ENCODE peak calls at places on chromosomes 4 and X, in ten cellular contexts. N is NCI-H2081; P is erythroblast; T is astrocyte; S is activated CD8-positive, alpha-beta memory T cell treated with anti-CD3 and anti-CD28 coated beads for 48 hours; E is AG09309; U is cardiac muscle cell; B is CD8-positive, alpha-beta memory T cell; K is stimulated activated CD8-positive, alpha-beta memory T cell treated with anti-CD3 and anti-CD28 coated beads, Interleukin-7, amount 100 ng/mL, for 1 hour; W is stomach. Z is an unnamed sample.

GRCh38 chrX:111467896-111468295 is 43.5 kb upstream of the SERTM2 start:
- DNase-seq in N (no peak), P (no peak), T (no peak), S (no peak), E (no peak), U (peak; percentile 52), B (no peak), K (no peak), W (no peak), Z (no peak)

GRCh38 chr4:133151301-133151680 is 2.2 kb downstream of the PCDH10 start:
- DNase-seq in N (no peak), P (no peak), T (peak; percentile 30), S (no peak), E (no peak), U (peak; percentile 39), B (no peak), K (no peak), W (no peak), Z (peak; percentile 67)

GRCh38 chr4:86853209-86853608 is 4.0 kb upstream of the SLC10A6 start:
- DNase-seq in N (no peak), P (no peak), T (no peak), S (no peak), E (no peak), U (no peak), B (no peak), K (no peak), W (no peak), Z (no peak)

GRCh38 chr4:87375719-87376291 is 15.2 kb downstream of the HSD17B11 start:
- DNase-seq in N (no peak), P (peak; percentile 69), T (peak; percentile 71), S (no peak), E (peak; percentile 77), U (peak; percentile 49), B (no peak), K (no peak), W (peak; percentile 55), Z (peak; percentile 28)

GRCh38 chr4:5638976-5639375 is 69.4 kb downstream of the EVC2 start:
- DNase-seq in N (no peak), P (no peak), T (peak; percentile 81), S (no peak), E (no peak), U (no peak), B (no peak), K (no peak), W (no peak), Z (no peak)

GRCh38 chr4:109945056-109945455 is 32.4 kb downstream of the EGF start:
- DNase-seq in N (no peak), P (no peak), T (no peak), S (no peak), E (no peak), U (no peak), B (no peak), K (no peak), W (no peak), Z (no peak)

GRCh38 chr4:184476660-184477059 is 2.3 kb upstream of the IRF2 start:
- DNase-seq in N (no peak), P (no peak), T (no peak), S (no peak), E (no peak), U (no peak), B (peak; percentile 19), K (no peak), W (no peak), Z (no peak)

GRCh38 chrX:107117993-107118321 is 665 bp downstream of the RBM41 start:
- DNase-seq in N (no peak), P (peak; percentile 46), T (no peak), S (no peak), E (no peak), U (no peak), B (no peak), K (no peak), W (no peak), Z (no peak)

GRCh38 chr4:112352736-112353135 is 55.6 kb downstream of the ALPK1 start:
- DNase-seq in N (no peak), P (no peak), T (no peak), S (no peak), E (no peak), U (no peak), B (no peak), K (no peak), W (no peak), Z (no peak)

GRCh38 chrX:72003811-72004750 is 93.4 kb downstream of the NHSL2 start:
- DNase-seq in N (no peak), P (no peak), T (peak; percentile 68), S (no peak), E (peak; percentile 29), U (peak; percentile 59), B (no peak), K (no peak), W (peak; percentile 44), Z (peak; percentile 64)

GRCh38 chrX:112839856-112840255 is 775 bp downstream of the AMOT start:
- DNase-seq in N (no peak), P (peak; percentile 55), T (no peak), S (no peak), E (no peak), U (no peak), B (no peak), K (no peak), W (no peak), Z (peak; percentile 9)

GRCh38 chr4:42371306-42372063 is 25.8 kb upstream of the SHISA3 start:
- DNase-seq in N (no peak), P (peak; percentile 40), T (peak; percentile 35), S (no peak), E (no peak), U (peak; percentile 56), B (no peak), K (no peak), W (no peak), Z (peak; percentile 29)

GRCh38 chr4:103994059-103994458 is 274.3 kb upstream of the TACR3 start:
- DNase-seq in N (no peak), P (no peak), T (no peak), S (no peak), E (no peak), U (no peak), B (no peak), K (no peak), W (no peak), Z (peak; percentile 22)

GRCh38 chr4:30767147-30767546 is 47.0 kb downstream of the PCDH7 start:
- DNase-seq in N (no peak), P (no peak), T (no peak), S (no peak), E (no peak), U (no peak), B (no peak), K (no peak), W (no peak), Z (no peak)

GRCh38 chr4:88179261-88179660 is 20.8 kb upstream of the ABCG2 start:
- DNase-seq in N (no peak), P (no peak), T (no peak), S (no peak), E (no peak), U (no peak), B (no peak), K (no peak), W (no peak), Z (no peak)

GRCh38 chr4:137025484-137026059 is 506.7 kb downstream of the PCDH18 start:
- DNase-seq in N (no peak), P (no peak), T (no peak), S (no peak), E (no peak), U (no peak), B (no peak), K (no peak), W (no peak), Z (peak; percentile 10)

GRCh38 chr4:7050481-7051143 is 7.4 kb downstream of the TADA2B start:
- DNase-seq in N (no peak), P (no peak), T (no peak), S (no peak), E (no peak), U (no peak), B (no peak), K (no peak), W (peak; percentile 54), Z (no peak)

GRCh38 chrX:79564362-79564761 is 197.2 kb upstream of the ITM2A start:
- DNase-seq in N (no peak), P (no peak), T (no peak), S (no peak), E (no peak), U (no peak), B (no peak), K (no peak), W (no peak), Z (no peak)

GRCh38 chr4:6714954-6715353 is 1.0 kb upstream of the BLOC1S4 start:
- DNase-seq in N (no peak), P (no peak), T (no peak), S (no peak), E (no peak), U (no peak), B (no peak), K (no peak), W (no peak), Z (no peak)

GRCh38 chr4:40119344-40119743 is 62.7 kb downstream of the N4BP2 start:
- DNase-seq in N (no peak), P (no peak), T (no peak), S (no peak), E (no peak), U (no peak), B (no peak), K (no peak), W (no peak), Z (no peak)

GRCh38 chrX:133685806-133686205 is 270.5 kb upstream of the GPC4 start:
- DNase-seq in N (no peak), P (no peak), T (no peak), S (no peak), E (no peak), U (no peak), B (no peak), K (no peak), W (no peak), Z (no peak)

GRCh38 chr4:102640669-102641068 is 120.1 kb downstream of the MANBA start:
- DNase-seq in N (no peak), P (no peak), T (peak; percentile 72), S (no peak), E (peak; percentile 43), U (no peak), B (no peak), K (no peak), W (no peak), Z (no peak)

GRCh38 chr4:53321151-53321987 is 44.5 kb downstream of the SCFD2 start:
- DNase-seq in N (no peak), P (no peak), T (peak; percentile 88), S (no peak), E (peak; percentile 94), U (no peak), B (no peak), K (no peak), W (no peak), Z (no peak)

GRCh38 chr4:2898001-2898400 is 54.4 kb downstream of the ADD1 start:
- DNase-seq in N (no peak), P (no peak), T (no peak), S (no peak), E (no peak), U (no peak), B (no peak), K (no peak), W (no peak), Z (no peak)

GRCh38 chr4:146095091-146095690 is 80.3 kb upstream of the LSM6 start:
- DNase-seq in N (peak; percentile 37), P (peak; percentile 55), T (peak; percentile 12), S (no peak), E (peak; percentile 18), U (peak; percentile 69), B (no peak), K (no peak), W (no peak), Z (peak; percentile 82)

GRCh38 chrX:16114640-16115039 is 8.7 kb upstream of the GRPR start:
- DNase-seq in N (no peak), P (no peak), T (peak; percentile 75), S (no peak), E (peak; percentile 69), U (no peak), B (no peak), K (no peak), W (no peak), Z (no peak)

GRCh38 chrX:56726609-56727008 is 2.4 kb upstream of the NBDY start:
- DNase-seq in N (peak; percentile 56), P (peak; percentile 48), T (peak; percentile 32), S (no peak), E (peak; percentile 13), U (peak; percentile 46), B (no peak), K (no peak), W (no peak), Z (peak; percentile 52)

GRCh38 chrX:130084651-130085237 is 25.6 kb downstream of the ELF4 start:
- DNase-seq in N (no peak), P (no peak), T (no peak), S (no peak), E (no peak), U (no peak), B (no peak), K (no peak), W (no peak), Z (no peak)

Z was measured in neural progenitor cell.